ENCODE peak calls at places on chromosomes 7 and 10, in six cellular contexts. One of them, this sample, is unnamed.

GRCh38 chr10:997266-998022 is 9.2 kb downstream of the GTPBP4 start:
- DNase-seq in OCI-LY7: no peak
- DNase-seq in stomach: no peak
- DNase-seq in prostate gland: no peak
- DNase-seq in fibroblast of lung: no peak
- DNase-seq in GM23338: no peak
- DNase-seq in this sample: no peak

GRCh38 chr7:123308552-123308951 is 108.8 kb upstream of the SLC13A1 start:
- DNase-seq in OCI-LY7: no peak
- DNase-seq in stomach: no peak
- DNase-seq in prostate gland: no peak
- DNase-seq in fibroblast of lung: no peak
- DNase-seq in GM23338: no peak
- DNase-seq in this sample: no peak

GRCh38 chr10:188546-188945 is 53.3 kb downstream of the ZMYND11 start:
- DNase-seq in OCI-LY7: no peak
- DNase-seq in stomach: no peak
- DNase-seq in prostate gland: no peak
- DNase-seq in fibroblast of lung: peak; percentile 34
- DNase-seq in GM23338: no peak
- DNase-seq in this sample: no peak

GRCh38 chr7:119545118-119545517 is 727.9 kb upstream of the KCND2 start:
- DNase-seq in OCI-LY7: no peak
- DNase-seq in stomach: no peak
- DNase-seq in prostate gland: no peak
- DNase-seq in fibroblast of lung: peak; percentile 83
- DNase-seq in GM23338: no peak
- DNase-seq in this sample: no peak

GRCh38 chr10:74329873-74330272 is 178.9 kb downstream of the ADK start:
- DNase-seq in OCI-LY7: no peak
- DNase-seq in stomach: no peak
- DNase-seq in prostate gland: no peak
- DNase-seq in fibroblast of lung: peak; percentile 58
- DNase-seq in GM23338: no peak
- DNase-seq in this sample: no peak

GRCh38 chr7:104371216-104371796 is 42.9 kb downstream of the LHFPL3 start:
- DNase-seq in OCI-LY7: no peak
- DNase-seq in stomach: no peak
- DNase-seq in prostate gland: no peak
- DNase-seq in fibroblast of lung: no peak
- DNase-seq in GM23338: no peak
- DNase-seq in this sample: no peak

GRCh38 chr10:86100581-86101061 is 266.0 kb downstream of the GRID1 start:
- DNase-seq in OCI-LY7: peak; percentile 66
- DNase-seq in stomach: no peak
- DNase-seq in prostate gland: no peak
- DNase-seq in fibroblast of lung: peak; percentile 7
- DNase-seq in GM23338: peak; percentile 70
- DNase-seq in this sample: no peak

GRCh38 chr7:118195837-118196474 is 12.0 kb downstream of the LSM8 start:
- DNase-seq in OCI-LY7: peak; percentile 75
- DNase-seq in stomach: peak; percentile 59
- DNase-seq in prostate gland: peak; percentile 60
- DNase-seq in fibroblast of lung: peak; percentile 59
- DNase-seq in GM23338: peak; percentile 90
- DNase-seq in this sample: peak; percentile 32

GRCh38 chr10:35910234-35910633 is 268.1 kb upstream of the FZD8 start:
- DNase-seq in OCI-LY7: no peak
- DNase-seq in stomach: no peak
- DNase-seq in prostate gland: no peak
- DNase-seq in fibroblast of lung: peak; percentile 84
- DNase-seq in GM23338: no peak
- DNase-seq in this sample: no peak

GRCh38 chr7:412313-412710 is 107.3 kb downstream of the PDGFA start:
- DNase-seq in OCI-LY7: no peak
- DNase-seq in stomach: no peak
- DNase-seq in prostate gland: no peak
- DNase-seq in fibroblast of lung: no peak
- DNase-seq in GM23338: no peak
- DNase-seq in this sample: no peak

GRCh38 chr7:16187131-16187530 is 234.2 kb downstream of the CRPPA start:
- DNase-seq in OCI-LY7: no peak
- DNase-seq in stomach: no peak
- DNase-seq in prostate gland: no peak
- DNase-seq in fibroblast of lung: no peak
- DNase-seq in GM23338: no peak
- DNase-seq in this sample: no peak

GRCh38 chr7:78071821-78072590 is 273.4 kb downstream of the PHTF2 start:
- DNase-seq in OCI-LY7: no peak
- DNase-seq in stomach: no peak
- DNase-seq in prostate gland: no peak
- DNase-seq in fibroblast of lung: no peak
- DNase-seq in GM23338: no peak
- DNase-seq in this sample: no peak

GRCh38 chr10:44415121-44415520 is 30.2 kb upstream of the CXCL12 start:
- DNase-seq in OCI-LY7: no peak
- DNase-seq in stomach: no peak
- DNase-seq in prostate gland: no peak
- DNase-seq in fibroblast of lung: peak; percentile 84
- DNase-seq in GM23338: no peak
- DNase-seq in this sample: no peak

GRCh38 chr7:83957333-83957732 is 237.3 kb downstream of the SEMA3A start:
- DNase-seq in OCI-LY7: no peak
- DNase-seq in stomach: no peak
- DNase-seq in prostate gland: no peak
- DNase-seq in fibroblast of lung: no peak
- DNase-seq in GM23338: no peak
- DNase-seq in this sample: no peak

GRCh38 chr10:32189400-32190084 is 133.3 kb upstream of the KIF5B start:
- DNase-seq in OCI-LY7: no peak
- DNase-seq in stomach: no peak
- DNase-seq in prostate gland: no peak
- DNase-seq in fibroblast of lung: peak; percentile 30
- DNase-seq in GM23338: peak; percentile 4
- DNase-seq in this sample: no peak

GRCh38 chr10:18010050-18010449 is 58.3 kb downstream of the SLC39A12 start:
- DNase-seq in OCI-LY7: no peak
- DNase-seq in stomach: no peak
- DNase-seq in prostate gland: no peak
- DNase-seq in fibroblast of lung: peak; percentile 71
- DNase-seq in GM23338: no peak
- DNase-seq in this sample: no peak

GRCh38 chr10:67839957-67840356 is 2.0 kb upstream of the DNAJC12 start:
- DNase-seq in OCI-LY7: no peak
- DNase-seq in stomach: no peak
- DNase-seq in prostate gland: no peak
- DNase-seq in fibroblast of lung: peak; percentile 53
- DNase-seq in GM23338: no peak
- DNase-seq in this sample: no peak

GRCh38 chr7:102433319-102434038 is at the start of gene ORAI2:
- DNase-seq in OCI-LY7: peak; percentile 89
- DNase-seq in stomach: peak; percentile 82
- DNase-seq in prostate gland: peak; percentile 74
- DNase-seq in fibroblast of lung: peak; percentile 66
- DNase-seq in GM23338: peak; percentile 74
- DNase-seq in this sample: peak; percentile 62

GRCh38 chr7:102432476-102433318 is 678 bp upstream of the ORAI2 start:
- DNase-seq in OCI-LY7: peak; percentile 59
- DNase-seq in stomach: no peak
- DNase-seq in prostate gland: no peak
- DNase-seq in fibroblast of lung: no peak
- DNase-seq in GM23338: no peak
- DNase-seq in this sample: no peak

GRCh38 chr7:102431617-102432298 is 1.6 kb upstream of the ORAI2 start:
- DNase-seq in OCI-LY7: peak; percentile 84
- DNase-seq in stomach: no peak
- DNase-seq in prostate gland: peak; percentile 58
- DNase-seq in fibroblast of lung: no peak
- DNase-seq in GM23338: no peak
- DNase-seq in this sample: no peak

GRCh38 chr7:102436123-102436522 is 2.7 kb downstream of the ORAI2 start:
- DNase-seq in OCI-LY7: no peak
- DNase-seq in stomach: no peak
- DNase-seq in prostate gland: no peak
- DNase-seq in fibroblast of lung: no peak
- DNase-seq in GM23338: no peak
- DNase-seq in this sample: no peak

GRCh38 chr7:102434039-102434481 is 685 bp downstream of the ORAI2 start:
- DNase-seq in OCI-LY7: peak; percentile 70
- DNase-seq in stomach: no peak
- DNase-seq in prostate gland: no peak
- DNase-seq in fibroblast of lung: no peak
- DNase-seq in GM23338: no peak
- DNase-seq in this sample: no peak
- H3K4me1 ChIP-seq in OCI-LY7: peaks cover 69% of the 10 kb centered on the region
- H3K4me1 ChIP-seq in stomach: peaks cover 31% of the 10 kb centered on the region
- H3K4me1 ChIP-seq in prostate gland: peaks cover 2% of the 10 kb centered on the region
- H3K4me1 ChIP-seq in fibroblast of lung: peaks cover 5% of the 10 kb centered on the region
- H3K4me1 ChIP-seq in GM23338: peaks cover 26% of the 10 kb centered on the region
- H3K4me1 ChIP-seq in this sample: peaks cover 24% of the 10 kb centered on the region

GRCh38 chr7:97020601-97021442 is 3.8 kb downstream of the DLX5 start:
- DNase-seq in OCI-LY7: no peak
- DNase-seq in stomach: no peak
- DNase-seq in prostate gland: no peak
- DNase-seq in fibroblast of lung: no peak
- DNase-seq in GM23338: peak; percentile 69
- DNase-seq in this sample: no peak
- H3K4me3 ChIP-seq in OCI-LY7: no peak overlapping the region
- H3K4me3 ChIP-seq in stomach: no peak overlapping the region
- H3K4me3 ChIP-seq in prostate gland: no peak overlapping the region
- H3K4me3 ChIP-seq in fibroblast of lung: no peak overlapping the region
- H3K4me3 ChIP-seq in GM23338: peak overlapping the region; percentile 58
- H3K4me3 ChIP-seq in this sample: no peak overlapping the region

DNA sequence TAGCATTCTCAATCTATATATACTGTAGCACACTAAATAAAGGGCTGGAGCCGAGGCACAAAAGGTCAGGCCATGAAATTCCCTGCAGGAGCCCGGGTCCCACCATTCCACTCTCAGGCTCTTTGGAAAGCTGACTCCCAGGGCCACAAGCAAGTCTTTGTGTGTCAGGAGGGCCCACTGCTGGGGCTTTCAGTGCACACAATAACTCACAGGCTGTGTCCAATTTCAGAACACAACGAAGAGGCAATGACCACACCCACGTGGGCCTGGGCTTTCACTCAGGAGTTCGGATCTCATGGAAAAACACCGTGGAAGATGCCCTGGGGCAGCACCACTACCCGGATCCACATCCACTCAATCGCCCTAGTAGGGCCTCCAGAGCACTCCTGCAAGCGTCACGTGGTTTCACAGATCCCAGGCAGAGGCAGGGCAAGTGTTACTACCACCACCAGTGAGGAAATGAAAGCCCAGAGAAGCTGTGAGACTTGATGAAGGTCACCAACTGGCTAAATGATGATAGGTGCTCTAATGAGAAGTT is 60.3 kb downstream of the COBL start:
- DNase-seq in OCI-LY7: no peak
- DNase-seq in stomach: no peak
- DNase-seq in prostate gland: no peak
- DNase-seq in fibroblast of lung: no peak
- DNase-seq in GM23338: no peak
- DNase-seq in this sample: no peak
- H3K27ac ChIP-seq in OCI-LY7: no peak overlapping the region
- H3K27ac ChIP-seq in stomach: no peak overlapping the region
- H3K27ac ChIP-seq in prostate gland: no peak overlapping the region
- H3K27ac ChIP-seq in fibroblast of lung: no peak overlapping the region
- H3K27ac ChIP-seq in GM23338: peak overlapping the region; percentile 41
- H3K27ac ChIP-seq in this sample: no peak overlapping the region

GRCh38 chr10:87923233-87923632 is 59.8 kb downstream of the PTEN start:
- DNase-seq in OCI-LY7: peak; percentile 35
- DNase-seq in stomach: no peak
- DNase-seq in prostate gland: no peak
- DNase-seq in fibroblast of lung: no peak
- DNase-seq in GM23338: no peak
- DNase-seq in this sample: no peak
- H3K4me1 ChIP-seq in OCI-LY7: peaks cover 45% of the 10 kb centered on the region
- H3K4me1 ChIP-seq in stomach: peaks cover 14% of the 10 kb centered on the region
- H3K4me1 ChIP-seq in prostate gland: no peaks in the 10 kb centered on the region
- H3K4me1 ChIP-seq in fibroblast of lung: peaks cover 6% of the 10 kb centered on the region
- H3K4me1 ChIP-seq in GM23338: peaks cover 43% of the 10 kb centered on the region
- H3K4me1 ChIP-seq in this sample: peaks cover 4% of the 10 kb centered on the region

DNA sequence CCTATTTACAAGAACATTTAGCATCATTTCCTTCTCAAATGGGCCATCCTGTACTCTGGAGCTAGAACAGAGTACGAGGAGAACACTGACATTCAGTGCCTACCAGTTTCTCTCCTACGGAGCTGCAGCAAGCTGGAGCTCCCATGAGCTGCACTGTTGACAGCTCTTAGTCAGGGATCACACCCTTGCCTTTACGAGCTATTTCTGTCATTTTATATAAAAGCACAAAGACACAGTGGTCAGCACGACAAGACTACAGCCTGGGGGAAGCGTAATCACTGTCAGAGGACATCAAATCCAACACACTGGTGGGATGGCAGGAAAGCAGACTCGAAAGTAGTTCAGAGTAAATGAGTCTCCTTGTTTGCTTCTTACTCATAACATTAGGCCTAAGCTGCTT is 2.7 kb downstream of the CDCA7L start:
- DNase-seq in OCI-LY7: no peak
- DNase-seq in stomach: no peak
- DNase-seq in prostate gland: no peak
- DNase-seq in fibroblast of lung: no peak
- DNase-seq in GM23338: no peak
- DNase-seq in this sample: no peak
- H3K4me3 ChIP-seq in OCI-LY7: peak overlapping the region; percentile 84
- H3K4me3 ChIP-seq in stomach: no peak overlapping the region
- H3K4me3 ChIP-seq in prostate gland: no peak overlapping the region
- H3K4me3 ChIP-seq in fibroblast of lung: no peak overlapping the region
- H3K4me3 ChIP-seq in GM23338: peak overlapping the region; percentile 71
- H3K4me3 ChIP-seq in this sample: no peak overlapping the region

GRCh38 chr7:131747625-131748024 is 191.2 kb upstream of the PODXL start:
- DNase-seq in OCI-LY7: no peak
- DNase-seq in stomach: no peak
- DNase-seq in prostate gland: no peak
- DNase-seq in fibroblast of lung: no peak
- DNase-seq in GM23338: peak; percentile 60
- DNase-seq in this sample: no peak
- H3K27ac ChIP-seq in OCI-LY7: no peak overlapping the region
- H3K27ac ChIP-seq in stomach: no peak overlapping the region
- H3K27ac ChIP-seq in prostate gland: no peak overlapping the region
- H3K27ac ChIP-seq in fibroblast of lung: no peak overlapping the region
- H3K27ac ChIP-seq in GM23338: peak overlapping the region; percentile 86
- H3K27ac ChIP-seq in this sample: no peak overlapping the region

GRCh38 chr10:112778579-112778978 is 171.5 kb upstream of the TCF7L2 start:
- DNase-seq in OCI-LY7: no peak
- DNase-seq in stomach: no peak
- DNase-seq in prostate gland: no peak
- DNase-seq in fibroblast of lung: peak; percentile 71
- DNase-seq in GM23338: no peak
- DNase-seq in this sample: no peak

GRCh38 chr10:112775347-112775746 is 174.7 kb upstream of the TCF7L2 start:
- DNase-seq in OCI-LY7: no peak
- DNase-seq in stomach: no peak
- DNase-seq in prostate gland: no peak
- DNase-seq in fibroblast of lung: peak; percentile 27
- DNase-seq in GM23338: no peak
- DNase-seq in this sample: no peak

GRCh38 chr10:112782176-112782907 is 167.7 kb upstream of the TCF7L2 start:
- DNase-seq in OCI-LY7: no peak
- DNase-seq in stomach: peak; percentile 35
- DNase-seq in prostate gland: no peak
- DNase-seq in fibroblast of lung: no peak
- DNase-seq in GM23338: no peak
- DNase-seq in this sample: peak; percentile 79

GRCh38 chr10:112775892-112776679 is 174.0 kb upstream of the TCF7L2 start:
- DNase-seq in OCI-LY7: no peak
- DNase-seq in stomach: no peak
- DNase-seq in prostate gland: no peak
- DNase-seq in fibroblast of lung: no peak
- DNase-seq in GM23338: no peak
- DNase-seq in this sample: no peak

GRCh38 chr10:112779025-112779765 is 170.9 kb upstream of the TCF7L2 start:
- DNase-seq in OCI-LY7: no peak
- DNase-seq in stomach: no peak
- DNase-seq in prostate gland: no peak
- DNase-seq in fibroblast of lung: no peak
- DNase-seq in GM23338: no peak
- DNase-seq in this sample: no peak
- H3K4me1 ChIP-seq in OCI-LY7: no peaks in the 10 kb centered on the region
- H3K4me1 ChIP-seq in stomach: no peaks in the 10 kb centered on the region
- H3K4me1 ChIP-seq in prostate gland: no peaks in the 10 kb centered on the region
- H3K4me1 ChIP-seq in fibroblast of lung: peaks cover 3% of the 10 kb centered on the region
- H3K4me1 ChIP-seq in GM23338: peaks cover 7% of the 10 kb centered on the region
- H3K4me1 ChIP-seq in this sample: peaks cover 11% of the 10 kb centered on the region

This sample was measured in tibial artery.